ENCODE peak calls at places on chromosomes 6 and 20, in seven cellular contexts. M, G, O, B, S, Q and I are unnamed samples.
A peak's percentile ranks its signal among the peaks of the same experiment; 100 is the strongest.

GRCh38 chr20:63029358-63030121 is 22.8 kb upstream of the BHLHE23 start:
- DNase-seq in M (peak; percentile 58), O (no peak), Q (no peak), G (no peak), B (no peak), S (no peak), I (peak; percentile 10)

GRCh38 chr6:15793826-15794225 is 131.0 kb upstream of the DTNBP1 start:
- DNase-seq in Q (no peak), B (no peak), M (no peak), G (no peak), S (no peak), O (no peak), I (no peak)

GRCh38 chr6:33392168-33392947 is 735 bp downstream of the KIFC1 start:
- DNase-seq in G (no peak), M (no peak), Q (no peak), O (no peak), B (no peak), S (peak; percentile 50), I (no peak)

GRCh38 chr20:8394308-8394945 is 262.4 kb downstream of the PLCB1 start:
- DNase-seq in B (no peak), S (peak; percentile 80), M (no peak), G (no peak), Q (peak; percentile 82), O (no peak), I (no peak)

GRCh38 chr6:135331002-135331401 is 149.9 kb downstream of the MYB start:
- DNase-seq in B (no peak), Q (no peak), G (no peak), M (no peak), O (no peak), S (peak; percentile 29), I (peak; percentile 6)

GRCh38 chr6:63975685-63976084 is 340.1 kb downstream of the PHF3 start:
- DNase-seq in S (no peak), O (no peak), M (no peak), G (no peak), B (no peak), Q (peak; percentile 17), I (peak; percentile 9)

GRCh38 chr6:125099211-125100017 is 54.2 kb upstream of the TPD52L1 start:
- DNase-seq in Q (peak; percentile 59), G (peak; percentile 1), O (peak; percentile 44), S (peak; percentile 41), M (peak; percentile 79), B (no peak), I (no peak)

GRCh38 chr6:119147101-119148053 is 68.9 kb upstream of the FAM184A start:
- DNase-seq in G (peak; percentile 5), B (no peak), Q (peak; percentile 98), O (peak; percentile 46), S (peak; percentile 100), M (no peak), I (peak; percentile 88)

GRCh38 chr6:157603314-157603940 is 219.6 kb upstream of the SNX9 start:
- DNase-seq in O (no peak), G (no peak), B (no peak), M (no peak), Q (no peak), S (no peak), I (no peak)